ENCODE peak calls at places on chromosomes 2 and 18, in six cellular contexts. L is nephron progenitor cell, F is kidney epithelial cell, E is cardiac muscle cell, A is astrocyte of the cerebellum, D is H1. N is an unnamed sample.
A peak's percentile ranks its signal among the peaks of the same experiment; 100 is the strongest.

GRCh38 chr2:18777250-18777812 is 188.0 kb upstream of the NT5C1B start:
- DNase-seq in L (peak; percentile 21), F (no peak), E (no peak), A (no peak), D (no peak), N (no peak)

GRCh38 chr2:194333091-194333490 is 1323.9 kb upstream of the SLC39A10 start:
- DNase-seq in L (no peak), F (no peak), E (no peak), A (no peak), D (no peak), N (no peak)

GRCh38 chr2:98569197-98569793 is 39.0 kb downstream of the COA5 start:
- DNase-seq in L (peak; percentile 74), F (no peak), E (peak; percentile 24), A (no peak), D (peak; percentile 96), N (no peak)

GRCh38 chr2:101710690-101711318 is 13.3 kb downstream of the MAP4K4 start:
- DNase-seq in L (no peak), F (no peak), E (no peak), A (peak; percentile 16), D (no peak), N (no peak)

GRCh38 chr2:61770298-61770697 is 83.6 kb downstream of the FAM161A start:
- DNase-seq in L (no peak), F (no peak), E (no peak), A (no peak), D (no peak), N (no peak)

GRCh38 chr2:240432820-240433801 is 2.4 kb upstream of the GPC1 start:
- DNase-seq in L (peak; percentile 3), F (no peak), E (no peak), A (no peak), D (no peak), N (no peak)

GRCh38 chr2:241773511-241774418 is 2.9 kb upstream of the GAL3ST2 start:
- DNase-seq in L (no peak), F (no peak), E (no peak), A (no peak), D (peak; percentile 45), N (no peak)

GRCh38 chr2:101704046-101704466 is 6.5 kb downstream of the MAP4K4 start:
- DNase-seq in L (no peak), F (peak; percentile 32), E (peak; percentile 80), A (no peak), D (no peak), N (no peak)

GRCh38 chr2:27375513-27376099 is 4.9 kb downstream of the ZNF513 start:
- DNase-seq in L (no peak), F (no peak), E (no peak), A (no peak), D (no peak), N (no peak)

GRCh38 chr18:51196116-51196810 is 1.2 kb downstream of the MEX3C start:
- DNase-seq in L (peak; percentile 37), F (no peak), E (peak; percentile 36), A (no peak), D (no peak), N (no peak)

GRCh38 chr2:19569300-19569791 is 210.9 kb upstream of the OSR1 start:
- DNase-seq in L (no peak), F (no peak), E (no peak), A (no peak), D (no peak), N (no peak)

GRCh38 chr2:189516546-189516945 is 64.0 kb downstream of the SLC40A1 start:
- DNase-seq in L (no peak), F (no peak), E (no peak), A (no peak), D (no peak), N (no peak)

GRCh38 chr2:241197947-241198346 is 9.5 kb downstream of the ANO7 start:
- DNase-seq in L (peak; percentile 0), F (no peak), E (no peak), A (no peak), D (no peak), N (no peak)

GRCh38 chr2:40431600-40431955 is 20.3 kb downstream of the SLC8A1 start:
- DNase-seq in L (no peak), F (no peak), E (peak; percentile 77), A (no peak), D (no peak), N (no peak)

GRCh38 chr2:15943378-15943851 is 3.1 kb downstream of the MYCN start:
- DNase-seq in L (peak; percentile 80), F (no peak), E (no peak), A (no peak), D (peak; percentile 71), N (no peak)

GRCh38 chr18:11178951-11179549 is 29.7 kb upstream of the PIEZO2 start:
- DNase-seq in L (no peak), F (no peak), E (peak; percentile 84), A (peak; percentile 55), D (no peak), N (no peak)

GRCh38 chr2:12718662-12719399 is 2.1 kb downstream of the TRIB2 start:
- DNase-seq in L (peak; percentile 30), F (no peak), E (peak; percentile 38), A (no peak), D (peak; percentile 59), N (no peak)

GRCh38 chr2:122168799-122169198 is 413.3 kb downstream of the TSN start:
- DNase-seq in L (no peak), F (no peak), E (peak; percentile 28), A (no peak), D (peak; percentile 54), N (no peak)
- TF ChIP-seq CTCF in L (no peak), F (peak; percentile 26), E (peak; percentile 42), A (no peak), D (peak; percentile 60), N (no peak)

GRCh38 chr2:181431674-181432073 is 25.5 kb upstream of the ITGA4 start:
- DNase-seq in L (no peak), F (no peak), E (no peak), A (no peak), D (no peak), N (no peak)

GRCh38 chr2:181426687-181427086 is 30.5 kb upstream of the ITGA4 start:
- DNase-seq in L (no peak), F (no peak), E (no peak), A (no peak), D (no peak), N (no peak)

GRCh38 chr2:181430406-181431199 is 26.6 kb upstream of the ITGA4 start:
- DNase-seq in L (no peak), F (no peak), E (peak; percentile 14), A (no peak), D (no peak), N (no peak)
- TF ChIP-seq CTCF in L (no peak), F (peak; percentile 17), E (peak; percentile 39), A (peak; percentile 13), D (no peak), N (peak; percentile 39)

DNA sequence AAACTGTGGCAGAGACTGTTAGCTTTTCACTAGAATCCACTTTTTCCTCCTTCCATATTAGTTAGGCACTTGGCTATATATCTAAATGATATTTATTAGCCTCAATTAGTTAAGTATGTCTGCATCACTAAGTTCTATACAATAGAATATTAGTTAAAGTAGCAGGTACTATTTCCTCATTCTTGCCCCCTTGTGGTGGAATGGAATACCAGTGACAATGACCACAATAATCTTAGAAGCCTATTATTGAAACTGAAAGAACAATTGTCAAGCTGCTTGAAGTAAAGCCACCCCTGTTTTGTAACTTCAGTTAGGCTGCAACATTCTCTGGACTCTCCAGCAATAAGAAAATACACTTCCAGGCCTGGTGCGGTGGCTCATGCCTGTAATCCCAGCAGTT is 476.3 kb upstream of the VWC2L start:
- DNase-seq in L (no peak), F (no peak), E (peak; percentile 16), A (no peak), D (no peak), N (no peak)
- TF ChIP-seq CTCF in L (peak; percentile 33), F (peak; percentile 38), E (peak; percentile 35), A (peak; percentile 13), D (no peak), N (peak; percentile 46)

GRCh38 chr2:52976132-52976949 is 791.3 kb upstream of the CHAC2 start:
- DNase-seq in L (peak; percentile 42), F (no peak), E (peak; percentile 4), A (peak; percentile 6), D (peak; percentile 53), N (no peak)
- TF ChIP-seq CTCF in L (peak; percentile 65), F (peak; percentile 79), E (peak; percentile 42), A (peak; percentile 83), D (peak; percentile 57), N (peak; percentile 77)